ENCODE peak calls at places on chromosomes 5 and 9, in ten cellular contexts. One of them, this sample, is unnamed.

GRCh38 chr5:125081101-125081500 is 334.7 kb upstream of the ZNF608 start:
- DNase-seq in GM12865: no peak
- DNase-seq in BE2C: no peak
- DNase-seq in HFF-Myc: no peak
- DNase-seq in NCI-H1092: no peak
- DNase-seq in stromal cell of bone marrow: no peak
- DNase-seq in HT-29: no peak
- DNase-seq in HTR-8/SVneo: no peak
- DNase-seq in ovary: no peak
- DNase-seq in right lobe of liver: no peak
- DNase-seq in this sample: no peak

GRCh38 chr9:35829084-35829763 is at the start of gene TMEM8B:
- DNase-seq in stromal cell of bone marrow: peak
- DNase-seq in GM12865: peak
- DNase-seq in ovary: peak
- DNase-seq in right lobe of liver: peak
- DNase-seq in HT-29: peak
- DNase-seq in HFF-Myc: no peak
- DNase-seq in HTR-8/SVneo: peak
- DNase-seq in BE2C: peak
- DNase-seq in NCI-H1092: peak
- DNase-seq in this sample: peak

GRCh38 chr9:84583866-84584265 is 85.7 kb upstream of the NTRK2 start:
- DNase-seq in HT-29: peak
- DNase-seq in NCI-H1092: no peak
- DNase-seq in stromal cell of bone marrow: no peak
- DNase-seq in right lobe of liver: no peak
- DNase-seq in HFF-Myc: no peak
- DNase-seq in HTR-8/SVneo: no peak
- DNase-seq in ovary: no peak
- DNase-seq in BE2C: no peak
- DNase-seq in GM12865: no peak
- DNase-seq in this sample: no peak

GRCh38 chr9:35401011-35401410 is 88.9 kb upstream of the RUSC2 start:
- DNase-seq in HT-29: no peak
- DNase-seq in GM12865: no peak
- DNase-seq in BE2C: no peak
- DNase-seq in NCI-H1092: no peak
- DNase-seq in stromal cell of bone marrow: no peak
- DNase-seq in HFF-Myc: no peak
- DNase-seq in ovary: no peak
- DNase-seq in HTR-8/SVneo: no peak
- DNase-seq in right lobe of liver: no peak
- DNase-seq in this sample: no peak

GRCh38 chr5:100517301-100517974 is 17.7 kb upstream of the FAM174A start:
- DNase-seq in HFF-Myc: no peak
- DNase-seq in ovary: no peak
- DNase-seq in HTR-8/SVneo: no peak
- DNase-seq in GM12865: peak
- DNase-seq in BE2C: peak
- DNase-seq in right lobe of liver: no peak
- DNase-seq in NCI-H1092: peak
- DNase-seq in HT-29: no peak
- DNase-seq in stromal cell of bone marrow: no peak
- DNase-seq in this sample: peak

GRCh38 chr5:102627311-102627710 is 127.8 kb upstream of the PAM start:
- DNase-seq in HT-29: peak
- DNase-seq in HTR-8/SVneo: peak
- DNase-seq in NCI-H1092: no peak
- DNase-seq in right lobe of liver: no peak
- DNase-seq in stromal cell of bone marrow: peak
- DNase-seq in GM12865: no peak
- DNase-seq in BE2C: no peak
- DNase-seq in ovary: no peak
- DNase-seq in HFF-Myc: no peak
- DNase-seq in this sample: no peak

GRCh38 chr9:116476935-116477381 is 210.1 kb upstream of the TRIM32 start:
- DNase-seq in HT-29: no peak
- DNase-seq in ovary: peak
- DNase-seq in HTR-8/SVneo: no peak
- DNase-seq in GM12865: no peak
- DNase-seq in stromal cell of bone marrow: no peak
- DNase-seq in BE2C: no peak
- DNase-seq in right lobe of liver: no peak
- DNase-seq in NCI-H1092: no peak
- DNase-seq in HFF-Myc: no peak
- DNase-seq in this sample: no peak

GRCh38 chr5:67591491-67591890 is 394.9 kb upstream of the CD180 start:
- DNase-seq in HT-29: no peak
- DNase-seq in HFF-Myc: no peak
- DNase-seq in GM12865: no peak
- DNase-seq in BE2C: no peak
- DNase-seq in right lobe of liver: no peak
- DNase-seq in stromal cell of bone marrow: no peak
- DNase-seq in HTR-8/SVneo: no peak
- DNase-seq in ovary: no peak
- DNase-seq in NCI-H1092: no peak
- DNase-seq in this sample: no peak

GRCh38 chr5:74864823-74865222 is 1.4 kb downstream of the FAM169A start:
- DNase-seq in GM12865: no peak
- DNase-seq in NCI-H1092: no peak
- DNase-seq in right lobe of liver: peak
- DNase-seq in HT-29: no peak
- DNase-seq in HTR-8/SVneo: no peak
- DNase-seq in HFF-Myc: no peak
- DNase-seq in ovary: no peak
- DNase-seq in stromal cell of bone marrow: no peak
- DNase-seq in BE2C: no peak
- DNase-seq in this sample: no peak

GRCh38 chr5:22708770-22709328 is 144.3 kb downstream of the CDH12 start:
- DNase-seq in BE2C: peak
- DNase-seq in ovary: no peak
- DNase-seq in HTR-8/SVneo: no peak
- DNase-seq in HT-29: no peak
- DNase-seq in stromal cell of bone marrow: no peak
- DNase-seq in GM12865: no peak
- DNase-seq in right lobe of liver: no peak
- DNase-seq in NCI-H1092: no peak
- DNase-seq in HFF-Myc: no peak
- DNase-seq in this sample: no peak

GRCh38 chr9:100602302-100602930 is 24.5 kb downstream of the CAVIN4 start:
- DNase-seq in BE2C: peak
- DNase-seq in HT-29: peak
- DNase-seq in ovary: no peak
- DNase-seq in HTR-8/SVneo: peak
- DNase-seq in NCI-H1092: peak
- DNase-seq in right lobe of liver: no peak
- DNase-seq in HFF-Myc: peak
- DNase-seq in GM12865: peak
- DNase-seq in stromal cell of bone marrow: peak
- DNase-seq in this sample: no peak

GRCh38 chr9:80790764-80791163 is 898.6 kb downstream of the TLE1 start:
- DNase-seq in BE2C: no peak
- DNase-seq in NCI-H1092: no peak
- DNase-seq in right lobe of liver: no peak
- DNase-seq in HTR-8/SVneo: no peak
- DNase-seq in stromal cell of bone marrow: no peak
- DNase-seq in ovary: no peak
- DNase-seq in HFF-Myc: no peak
- DNase-seq in GM12865: no peak
- DNase-seq in HT-29: no peak
- DNase-seq in this sample: no peak

GRCh38 chr5:143400541-143401252 is 2.8 kb downstream of the NR3C1 start:
- DNase-seq in HFF-Myc: no peak
- DNase-seq in HTR-8/SVneo: no peak
- DNase-seq in BE2C: no peak
- DNase-seq in stromal cell of bone marrow: peak
- DNase-seq in right lobe of liver: no peak
- DNase-seq in NCI-H1092: no peak
- DNase-seq in HT-29: no peak
- DNase-seq in ovary: no peak
- DNase-seq in GM12865: peak
- DNase-seq in this sample: no peak

GRCh38 chr5:53649352-53649751 is 88.9 kb downstream of the NDUFS4 start:
- DNase-seq in BE2C: no peak
- DNase-seq in ovary: no peak
- DNase-seq in HFF-Myc: no peak
- DNase-seq in GM12865: no peak
- DNase-seq in stromal cell of bone marrow: no peak
- DNase-seq in right lobe of liver: no peak
- DNase-seq in HT-29: no peak
- DNase-seq in HTR-8/SVneo: no peak
- DNase-seq in NCI-H1092: no peak
- DNase-seq in this sample: no peak

GRCh38 chr5:36728697-36729543 is 122.5 kb downstream of the SLC1A3 start:
- DNase-seq in NCI-H1092: peak
- DNase-seq in HTR-8/SVneo: peak
- DNase-seq in stromal cell of bone marrow: peak
- DNase-seq in GM12865: peak
- DNase-seq in right lobe of liver: no peak
- DNase-seq in BE2C: no peak
- DNase-seq in ovary: no peak
- DNase-seq in HT-29: peak
- DNase-seq in HFF-Myc: peak
- DNase-seq in this sample: no peak